ENCODE peak calls at places on chromosomes 3 and 15, in six cellular contexts. M, S, E, Z, P and V are unnamed samples.

GRCh38 chr3:167001374-167001773 is 378.7 kb downstream of the ZBBX start:
- DNase-seq in M (no peak), S (no peak), E (no peak), Z (no peak), P (no peak), V (no peak)

GRCh38 chr3:46386206-46386605 is 15.5 kb downstream of the CCR5 start:
- DNase-seq in M (no peak), S (no peak), E (no peak), Z (no peak), P (no peak), V (no peak)

GRCh38 chr3:64502284-64502683 is 185.5 kb downstream of the ADAMTS9 start:
- DNase-seq in M (no peak), S (no peak), E (no peak), Z (no peak), P (no peak), V (no peak)

GRCh38 chr15:52424856-52425431 is 103.7 kb downstream of the MYO5A start:
- DNase-seq in M (no peak), S (no peak), E (no peak), Z (no peak), P (no peak), V (no peak)

GRCh38 chr15:70268698-70269251 is 171.1 kb upstream of the TLE3 start:
- DNase-seq in M (no peak), S (no peak), E (no peak), Z (no peak), P (no peak), V (no peak)

GRCh38 chr3:65439641-65440040 is 599.1 kb downstream of the MAGI1 start:
- DNase-seq in M (peak), S (peak), E (peak), Z (no peak), P (no peak), V (peak)

GRCh38 chr15:85495096-85495495 is 114.7 kb downstream of the AKAP13 start:
- DNase-seq in M (no peak), S (no peak), E (no peak), Z (no peak), P (no peak), V (no peak)

GRCh38 chr15:24857094-24857437 is 97.7 kb upstream of the SNRPN start:
- DNase-seq in M (no peak), S (no peak), E (no peak), Z (no peak), P (no peak), V (no peak)

GRCh38 chr15:23073890-23074631 is 34.7 kb upstream of the TUBGCP5 start:
- DNase-seq in M (no peak), S (no peak), E (peak), Z (no peak), P (no peak), V (no peak)

GRCh38 chr15:52010633-52011595 is 8.1 kb upstream of the MAPK6 start:
- DNase-seq in M (no peak), S (no peak), E (no peak), Z (no peak), P (no peak), V (no peak)

GRCh38 chr3:33915796-33916589 is 117.6 kb downstream of the PDCD6IP start:
- DNase-seq in M (no peak), S (no peak), E (no peak), Z (no peak), P (no peak), V (no peak)

GRCh38 chr15:56820333-56820732 is 87.0 kb upstream of the ZNF280D start:
- DNase-seq in M (peak), S (no peak), E (no peak), Z (no peak), P (no peak), V (no peak)

GRCh38 chr3:147816770-147817169 is 407.6 kb downstream of the ZIC1 start:
- DNase-seq in M (no peak), S (no peak), E (no peak), Z (no peak), P (no peak), V (no peak)

GRCh38 chr3:38581774-38582173 is 67.7 kb downstream of the SCN5A start:
- DNase-seq in M (no peak), S (no peak), E (no peak), Z (no peak), P (peak), V (no peak)